ENCODE peak calls at places on chromosomes 5 and 9, in eight cellular contexts. I is lower lobe of right lung, Y is lung, U is heart left ventricle, W is foreskin keratinocyte, E is tibial nerve, L is PC-3, G is type B pancreatic cell. R is an unnamed sample.
A peak's percentile ranks its signal among the peaks of the same experiment; 100 is the strongest.

GRCh38 chr5:139065296-139065695 is 132.9 kb downstream of the SIL1 start:
- DNase-seq in I (no peak), L (peak; percentile 22), W (no peak), Y (no peak), G (peak; percentile 31), E (no peak), U (no peak), R (no peak)

GRCh38 chr5:122844136-122844915 is 1.1 kb upstream of the SNX24 start:
- DNase-seq in W (peak; percentile 84), I (no peak), G (no peak), U (no peak), L (peak; percentile 61), Y (peak; percentile 35), E (no peak), R (no peak)

GRCh38 chr5:163460562-163461176 is at the start of gene HMMR:
- DNase-seq in U (no peak), E (no peak), L (peak; percentile 23), I (no peak), G (no peak), Y (no peak), W (no peak), R (no peak)

GRCh38 chr9:130884542-130885421 is 11.8 kb downstream of the QRFP start:
- DNase-seq in I (no peak), Y (no peak), W (no peak), E (no peak), L (no peak), G (no peak), U (peak; percentile 21), R (no peak)

GRCh38 chr9:1267141-1267570 is 217.0 kb downstream of the DMRT2 start:
- DNase-seq in Y (no peak), G (no peak), I (no peak), W (no peak), U (no peak), L (peak; percentile 8), E (no peak), R (no peak)

GRCh38 chr5:139481580-139482049 is 943 bp downstream of the STING1 start:
- DNase-seq in G (no peak), I (peak; percentile 70), L (no peak), W (peak; percentile 80), E (no peak), Y (no peak), U (peak; percentile 65), R (no peak)

GRCh38 chr5:168464214-168464613 is 22.1 kb upstream of the RARS1 start:
- DNase-seq in G (no peak), L (no peak), Y (no peak), E (no peak), I (no peak), W (no peak), U (no peak), R (no peak)

GRCh38 chr5:96247733-96248132 is 185.3 kb downstream of the PCSK1 start:
- DNase-seq in I (no peak), U (no peak), L (no peak), W (no peak), E (no peak), G (no peak), Y (no peak), R (no peak)

GRCh38 chr5:15533124-15533893 is 33.3 kb downstream of the FBXL7 start:
- DNase-seq in I (no peak), U (no peak), Y (no peak), E (no peak), W (peak; percentile 3), L (no peak), G (no peak), R (peak; percentile 95)

GRCh38 chr5:178279723-178280438 is 47.3 kb upstream of the PHYKPL start:
- DNase-seq in W (peak; percentile 34), I (peak; percentile 93), G (peak; percentile 91), Y (peak; percentile 90), E (peak; percentile 86), U (peak; percentile 91), L (peak; percentile 85), R (peak; percentile 29)

GRCh38 chr5:2000591-2000990 is 117.9 kb upstream of the IRX4 start:
- DNase-seq in I (no peak), U (no peak), G (no peak), W (no peak), Y (peak; percentile 21), L (no peak), E (no peak), R (no peak)

GRCh38 chr9:97397220-97397619 is 14.7 kb upstream of the TDRD7 start:
- DNase-seq in Y (no peak), L (peak; percentile 62), E (no peak), W (peak; percentile 13), U (no peak), I (no peak), G (no peak), R (no peak)

GRCh38 chr5:131589510-131590348 is 45.3 kb downstream of the RAPGEF6 start:
- DNase-seq in U (no peak), W (peak; percentile 24), E (no peak), L (peak; percentile 41), G (no peak), I (no peak), Y (no peak), R (peak; percentile 28)

GRCh38 chr5:9667906-9668305 is 37.8 kb upstream of the TAS2R1 start:
- DNase-seq in G (no peak), U (no peak), L (no peak), I (no peak), E (no peak), W (no peak), Y (no peak), R (no peak)

GRCh38 chr9:16329699-16330113 is 540.8 kb downstream of the BNC2 start:
- DNase-seq in L (no peak), U (peak; percentile 74), W (no peak), I (no peak), E (no peak), Y (no peak), G (no peak), R (no peak)

GRCh38 chr5:57176350-57176857 is 2.5 kb downstream of the GPBP1 start:
- DNase-seq in W (peak; percentile 38), U (no peak), G (no peak), L (peak; percentile 33), Y (no peak), E (no peak), I (no peak), R (no peak)

GRCh38 chr5:116475232-116475828 is 99.3 kb downstream of the SEMA6A start:
- DNase-seq in L (no peak), I (no peak), W (no peak), Y (no peak), U (no peak), E (no peak), G (no peak), R (no peak)

GRCh38 chr5:148910686-148911361 is 84.4 kb downstream of the ADRB2 start:
- DNase-seq in W (peak; percentile 91), I (peak; percentile 86), G (no peak), U (peak; percentile 26), Y (peak; percentile 58), L (peak; percentile 100), E (peak; percentile 15), R (no peak)

GRCh38 chr5:35855221-35855620 is 1.5 kb upstream of the IL7R start:
- DNase-seq in G (no peak), I (no peak), W (no peak), L (peak; percentile 48), E (no peak), Y (no peak), U (no peak), R (no peak)

GRCh38 chr9:38067892-38068615 is 973 bp downstream of the SHB start:
- DNase-seq in L (no peak), W (no peak), Y (no peak), U (no peak), E (no peak), G (no peak), I (peak; percentile 60), R (no peak)

DNA sequence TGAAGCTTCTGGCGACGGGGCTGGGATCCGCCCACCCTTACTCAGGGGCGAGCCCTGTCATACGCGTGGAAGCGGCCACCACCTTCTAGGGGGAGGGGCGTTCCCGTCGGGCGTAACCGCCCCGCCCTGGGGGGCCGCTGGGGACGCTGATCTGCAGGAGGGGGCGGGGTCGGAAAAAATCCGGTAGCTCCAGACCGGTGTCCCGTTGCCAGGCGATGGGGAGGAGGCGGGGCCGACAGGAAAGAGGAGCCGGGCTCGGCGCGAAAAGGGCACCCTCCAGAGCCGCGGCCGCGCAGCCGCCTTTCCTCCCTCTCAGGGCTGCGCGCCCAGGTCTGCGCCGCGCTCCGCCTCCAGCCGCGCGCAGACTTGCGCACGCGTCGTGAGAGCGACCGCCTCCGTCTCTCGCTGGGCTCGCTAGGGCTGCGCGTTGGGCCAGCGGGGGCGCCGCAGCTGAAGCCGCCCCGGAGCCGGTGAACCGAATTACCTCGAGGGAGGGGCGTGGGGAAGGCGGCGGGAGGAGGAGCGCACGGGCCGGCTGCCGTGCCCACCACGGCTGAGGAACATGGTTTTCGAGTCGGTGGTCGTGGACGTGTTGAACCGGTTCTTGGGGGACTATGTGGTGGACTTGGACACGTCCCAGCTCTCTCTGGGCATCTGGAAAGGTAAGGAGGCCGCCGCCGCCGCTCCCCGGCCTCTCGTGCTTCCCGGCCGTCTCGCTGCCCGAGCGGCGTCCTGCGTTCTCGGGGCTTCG is at the start of gene VPS13A:
- DNase-seq in W (peak; percentile 85), Y (peak; percentile 93), G (peak; percentile 94), I (peak; percentile 96), U (peak; percentile 95), E (peak; percentile 76), L (peak; percentile 91), R (peak; percentile 73)
- TF ChIP-seq CTCF in W (peak; percentile 55), Y (no peak), G (peak; percentile 38), I (peak; percentile 31), U (peak; percentile 18), E (peak; percentile 22), L (peak; percentile 28), R (no peak)

GRCh38 chr9:111828193-111828592 is 33.5 kb upstream of the SHOC1 start:
- DNase-seq in I (no peak), U (no peak), Y (no peak), E (peak; percentile 12), L (peak; percentile 40), W (peak; percentile 36), G (no peak), R (no peak)
- TF ChIP-seq CTCF in I (no peak), U (no peak), Y (peak; percentile 19), E (no peak), L (peak; percentile 40), W (peak; percentile 62), G (no peak), R (peak; percentile 4)

GRCh38 chr5:174272671-174273070 is 227.2 kb downstream of the NSG2 start:
- DNase-seq in Y (no peak), I (no peak), G (no peak), E (no peak), L (no peak), W (no peak), U (no peak), R (no peak)

GRCh38 chr5:174273325-174273724 is 227.8 kb downstream of the NSG2 start:
- DNase-seq in L (no peak), Y (no peak), W (no peak), I (no peak), G (no peak), U (no peak), E (no peak), R (no peak)

GRCh38 chr5:174275959-174276358 is 230.5 kb downstream of the NSG2 start:
- DNase-seq in Y (no peak), I (no peak), W (no peak), L (no peak), U (no peak), G (no peak), E (no peak), R (no peak)

GRCh38 chr5:174271316-174271715 is 225.8 kb downstream of the NSG2 start:
- DNase-seq in L (no peak), U (no peak), G (no peak), W (no peak), Y (no peak), E (no peak), I (no peak), R (no peak)
- TF ChIP-seq CTCF in L (no peak), U (no peak), G (no peak), W (no peak), Y (no peak), E (no peak), I (no peak), R (no peak)

GRCh38 chr9:126009047-126009446 is 261.9 kb downstream of the PBX3 start:
- DNase-seq in U (no peak), L (no peak), E (no peak), W (no peak), G (no peak), Y (no peak), I (no peak), R (no peak)
- TF ChIP-seq CTCF in U (no peak), L (peak; percentile 43), E (no peak), W (peak; percentile 52), G (peak; percentile 54), Y (no peak), I (no peak), R (no peak)

R was measured in AG09319.